ENCODE peak calls at places on chromosomes 3 and 15, in seven cellular contexts. E is IMR-90, X is neuronal stem cell, C is H1, U is mesendoderm, R is mesenchymal stem cell, D is trophoblast cell. V is an unnamed sample.

GRCh38 chr3:155202626-155203025 is 90.9 kb downstream of the STRIT1 start:
- DNase-seq in X (no peak), C (no peak), R (peak), U (no peak), E (peak), D (no peak), V (no peak)

GRCh38 chr3:10399634-10400033 is 78.7 kb upstream of the SEC13 start:
- DNase-seq in D (no peak), U (no peak), X (no peak), R (no peak), C (no peak), E (no peak), V (no peak)

GRCh38 chr3:49339947-49340800 is at the start of gene USP4:
- DNase-seq in E (peak), D (peak), X (peak), R (peak), C (peak), U (peak), V (peak)

GRCh38 chr15:92098869-92099268 is 245.4 kb downstream of the SLCO3A1 start:
- DNase-seq in C (no peak), U (peak), D (no peak), E (no peak), R (no peak), X (no peak), V (peak)

GRCh38 chr3:37824954-37825328 is 36.7 kb upstream of the CTDSPL start:
- DNase-seq in E (no peak), X (no peak), C (no peak), R (no peak), D (no peak), U (peak), V (no peak)

GRCh38 chr3:71055602-71056001 is 527.9 kb downstream of the FOXP1 start:
- DNase-seq in D (no peak), E (peak), X (no peak), U (no peak), C (no peak), R (no peak), V (no peak)

GRCh38 chr3:172711457-172711800 is 562 bp upstream of the NCEH1 start:
- DNase-seq in E (no peak), C (no peak), D (peak), X (no peak), U (no peak), R (no peak), V (no peak)

GRCh38 chr3:34146596-34146995 is 348.2 kb downstream of the PDCD6IP start:
- DNase-seq in C (no peak), R (no peak), X (no peak), D (no peak), U (no peak), E (no peak), V (no peak)

GRCh38 chr3:140242818-140243276 is 307.9 kb downstream of the CLSTN2 start:
- DNase-seq in D (no peak), E (no peak), C (no peak), R (no peak), X (no peak), U (no peak), V (no peak)

GRCh38 chr3:11774296-11774877 is 72.3 kb downstream of the TAMM41 start:
- DNase-seq in U (peak), E (peak), D (peak), R (peak), C (peak), X (peak), V (peak)

GRCh38 chr3:181009225-181009624 is 19.7 kb upstream of the DNAJC19 start:
- DNase-seq in X (no peak), U (no peak), C (no peak), D (peak), E (no peak), R (no peak), V (no peak)

GRCh38 chr15:79185199-79185598 is 94.6 kb upstream of the RASGRF1 start:
- DNase-seq in X (no peak), R (no peak), E (no peak), D (no peak), U (peak), C (peak), V (peak)

GRCh38 chr15:77622212-77622941 is 10.3 kb downstream of the LINGO1 start:
- DNase-seq in R (peak), C (no peak), D (no peak), X (no peak), U (peak), E (no peak), V (peak)

GRCh38 chr3:54744291-54744690 is 183.6 kb downstream of the LRTM1 start:
- DNase-seq in X (no peak), R (no peak), U (no peak), C (no peak), D (no peak), E (no peak), V (no peak)

GRCh38 chr3:56801151-56801596 is 575 bp downstream of the ARHGEF3 start:
- DNase-seq in X (no peak), D (no peak), U (no peak), E (no peak), C (no peak), R (no peak), V (peak)

GRCh38 chr15:34366271-34367043 is 539 bp downstream of the LPCAT4 start:
- DNase-seq in D (peak), U (peak), C (peak), X (peak), R (peak), E (peak), V (peak)

GRCh38 chr3:180358179-180358578 is 243.8 kb upstream of the TTC14 start:
- DNase-seq in C (no peak), X (no peak), U (no peak), E (peak), D (no peak), R (no peak), V (no peak)

GRCh38 chr15:101308604-101309435 is 13.8 kb upstream of the SNRPA1 start:
- DNase-seq in R (no peak), X (no peak), U (no peak), E (no peak), C (no peak), D (no peak), V (no peak)

GRCh38 chr3:184848934-184849333 is 37.0 kb downstream of the VPS8 start:
- DNase-seq in E (no peak), C (no peak), U (no peak), X (no peak), D (no peak), R (no peak), V (no peak)

GRCh38 chr3:25344609-25345008 is 83.5 kb upstream of the RARB start:
- DNase-seq in E (no peak), R (no peak), D (no peak), U (no peak), X (no peak), C (no peak), V (no peak)

GRCh38 chr15:23372284-23372683 is 17.7 kb downstream of the GOLGA8S start:
- DNase-seq in R (peak), D (no peak), E (no peak), U (peak), X (no peak), C (no peak), V (no peak)

GRCh38 chr15:65954289-65954741 is 85.0 kb downstream of the RAB11A start:
- DNase-seq in E (peak), D (no peak), C (peak), X (no peak), U (peak), R (no peak), V (peak)

GRCh38 chr3:168061332-168061996 is 34.3 kb downstream of the GOLIM4 start:
- DNase-seq in E (no peak), D (no peak), C (no peak), U (no peak), X (no peak), R (no peak), V (no peak)

GRCh38 chr15:90412356-90413194 is 24.5 kb downstream of the IQGAP1 start:
- DNase-seq in C (no peak), U (peak), R (peak), D (peak), X (no peak), E (peak), V (peak)

GRCh38 chr3:12585181-12585580 is 28.3 kb downstream of the MKRN2 start:
- DNase-seq in D (no peak), C (no peak), U (no peak), E (no peak), R (no peak), X (no peak), V (no peak)

GRCh38 chr3:13308406-13308805 is 111.7 kb downstream of the NUP210 start:
- DNase-seq in U (peak), E (peak), D (peak), C (peak), X (peak), R (peak), V (peak)

GRCh38 chr15:89496155-89497098 is at the start of gene RHCG:
- DNase-seq in D (peak), X (peak), R (peak), U (peak), C (peak), E (peak), V (peak)

GRCh38 chr3:197670361-197670760 is 66.3 kb downstream of the RUBCN start:
- DNase-seq in E (no peak), C (no peak), X (no peak), D (no peak), U (no peak), R (no peak), V (no peak)

GRCh38 chr3:197674741-197675567 is 61.8 kb downstream of the RUBCN start:
- DNase-seq in U (no peak), D (no peak), R (no peak), E (no peak), C (no peak), X (no peak), V (no peak)

GRCh38 chr3:197680955-197681521 is 55.7 kb downstream of the RUBCN start:
- DNase-seq in C (no peak), R (no peak), X (no peak), D (no peak), E (no peak), U (peak), V (no peak)

DNA sequence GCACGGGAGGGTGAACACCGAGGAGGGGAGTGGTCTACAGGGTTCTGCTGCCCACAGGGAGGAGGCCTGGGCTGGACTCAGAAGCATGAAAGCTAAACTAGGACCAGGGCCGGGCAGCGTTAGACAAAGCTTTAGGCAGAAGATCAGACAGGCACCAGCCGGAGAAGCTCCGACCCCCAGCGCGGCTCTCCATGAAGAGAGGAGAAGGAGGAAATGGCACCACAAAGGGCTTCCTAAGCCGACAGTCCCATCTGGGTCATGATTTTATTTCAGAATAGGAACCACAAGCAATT is 61.2 kb downstream of the RUBCN start:
- DNase-seq in C (no peak), U (no peak), X (no peak), R (no peak), D (no peak), E (no peak), V (no peak)
- H2BK5ac ChIP-seq in C (no peak), U (no peak), X (no peak), R (no peak), D (no peak), E (no peak), V (no peak)

DNA sequence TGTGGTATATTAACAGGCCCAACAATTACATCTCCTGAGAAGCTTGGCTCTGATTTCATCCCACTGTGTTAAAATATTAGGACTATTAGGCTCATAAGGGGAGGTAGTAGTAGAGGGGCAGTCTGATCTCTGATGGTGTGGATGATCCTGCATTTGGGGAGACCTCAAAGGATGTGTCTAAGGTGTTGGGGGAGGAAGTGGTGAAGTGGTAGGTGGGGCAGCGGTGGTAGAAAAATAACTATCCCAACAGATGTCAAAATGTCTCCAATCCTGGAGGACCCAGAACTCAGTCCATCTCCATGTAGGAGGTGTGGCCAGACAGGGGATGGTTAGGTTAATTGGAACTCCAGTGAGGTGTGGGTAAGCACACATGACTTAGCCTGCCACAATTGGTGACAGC is 10.4 kb upstream of the IQCF6 start:
- DNase-seq in X (no peak), D (no peak), E (no peak), U (no peak), C (peak), R (no peak), V (no peak)
- H2BK5ac ChIP-seq in X (no peak), D (no peak), E (no peak), U (no peak), C (no peak), R (no peak), V (no peak)

DNA sequence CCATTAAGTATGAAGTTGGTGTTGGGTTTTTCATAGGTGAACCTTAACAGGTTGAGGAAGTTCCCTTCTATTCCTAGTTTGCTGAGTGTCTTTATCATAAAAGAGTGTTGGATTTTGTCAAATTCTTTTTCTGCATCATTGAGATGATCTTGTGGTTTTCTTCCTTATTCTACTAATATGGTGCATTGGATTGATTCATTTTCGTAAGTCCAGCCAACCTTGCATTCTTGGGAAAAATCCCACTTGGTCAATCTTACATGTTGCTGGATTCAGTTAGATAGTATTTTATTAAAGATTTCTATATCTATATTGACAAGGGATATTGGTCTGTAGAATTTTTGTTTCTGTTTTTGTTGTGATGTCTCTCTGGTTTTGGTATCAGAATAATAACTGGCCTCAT is 83.7 kb upstream of the C15orf39 start:
- DNase-seq in X (no peak), U (no peak), R (no peak), C (no peak), D (no peak), E (no peak), V (no peak)
- H2BK5ac ChIP-seq in X (no peak), U (no peak), R (no peak), C (no peak), D (no peak), E (no peak), V (no peak)

DNA sequence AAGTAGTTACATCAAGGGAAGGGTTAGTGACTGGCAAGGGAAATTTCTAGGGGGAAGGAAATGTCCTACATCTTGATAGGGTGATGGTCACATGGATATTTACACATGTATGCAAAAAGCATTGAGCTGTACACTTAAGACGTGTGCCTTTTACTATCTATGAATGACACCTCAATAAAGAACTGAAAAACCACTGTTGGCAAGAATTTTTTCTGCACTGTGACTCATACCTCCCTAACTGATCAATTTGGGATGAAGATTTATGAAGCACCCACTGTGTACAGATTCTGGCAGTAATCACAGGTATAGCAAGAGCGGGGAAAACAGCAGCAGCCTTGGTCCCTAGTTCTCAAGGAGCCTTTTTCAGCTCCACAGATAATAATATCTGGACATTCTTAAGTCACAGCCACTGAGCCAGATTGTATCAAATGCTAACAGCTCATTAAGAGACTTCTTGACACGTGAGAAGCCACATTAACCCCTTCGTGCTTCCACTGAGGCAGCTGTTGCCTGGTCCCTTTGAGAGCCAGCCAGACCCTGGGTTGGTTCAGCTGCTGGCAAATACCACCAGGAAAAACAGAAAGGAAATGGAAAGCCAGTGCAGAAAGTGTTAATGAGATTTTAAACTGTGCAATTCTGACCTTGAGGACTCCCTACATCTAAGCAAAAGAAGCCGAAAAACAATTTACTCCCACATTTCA is 32.0 kb upstream of the GALNT15 start:
- DNase-seq in E (no peak), C (no peak), D (no peak), X (no peak), U (no peak), R (no peak), V (no peak)
- H2BK5ac ChIP-seq in E (no peak), C (no peak), D (no peak), X (no peak), U (no peak), R (no peak), V (no peak)

DNA sequence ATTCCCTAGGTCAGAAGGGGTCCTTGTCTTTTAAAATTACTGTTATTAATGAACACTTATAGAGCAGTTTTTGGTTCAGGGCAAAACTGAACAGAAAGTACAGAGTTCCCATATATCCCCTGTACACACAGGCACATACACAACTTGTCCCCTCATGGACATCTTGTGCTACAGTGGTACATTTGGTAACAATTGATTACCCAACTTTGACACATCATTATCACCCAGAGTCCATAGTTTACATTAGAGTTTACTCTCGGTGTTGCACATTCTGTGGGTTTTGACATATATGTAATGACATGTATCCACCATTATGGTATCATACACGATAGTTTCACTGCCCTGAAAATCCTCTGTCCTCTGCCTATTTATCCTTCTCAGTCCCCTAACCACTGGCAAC is 984 bp upstream of the EDC3 start:
- DNase-seq in X (no peak), U (no peak), R (no peak), D (no peak), C (no peak), E (no peak), V (no peak)
- H2BK5ac ChIP-seq in X (no peak), U (no peak), R (no peak), D (no peak), C (no peak), E (no peak), V (no peak)

GRCh38 chr3:73150369-73150768 is 88.9 kb downstream of the EBLN2 start:
- DNase-seq in X (no peak), D (no peak), U (no peak), E (no peak), C (no peak), R (no peak), V (no peak)

GRCh38 chr3:73144276-73144675 is 82.8 kb downstream of the EBLN2 start:
- DNase-seq in U (no peak), X (no peak), C (no peak), R (no peak), D (no peak), E (no peak), V (no peak)

GRCh38 chr3:73148653-73149052 is 87.2 kb downstream of the EBLN2 start:
- DNase-seq in C (no peak), U (no peak), D (no peak), R (no peak), X (no peak), E (no peak), V (no peak)

GRCh38 chr3:73144828-73145227 is 83.4 kb downstream of the EBLN2 start:
- DNase-seq in C (no peak), E (no peak), X (no peak), U (no peak), D (no peak), R (no peak), V (no peak)

DNA sequence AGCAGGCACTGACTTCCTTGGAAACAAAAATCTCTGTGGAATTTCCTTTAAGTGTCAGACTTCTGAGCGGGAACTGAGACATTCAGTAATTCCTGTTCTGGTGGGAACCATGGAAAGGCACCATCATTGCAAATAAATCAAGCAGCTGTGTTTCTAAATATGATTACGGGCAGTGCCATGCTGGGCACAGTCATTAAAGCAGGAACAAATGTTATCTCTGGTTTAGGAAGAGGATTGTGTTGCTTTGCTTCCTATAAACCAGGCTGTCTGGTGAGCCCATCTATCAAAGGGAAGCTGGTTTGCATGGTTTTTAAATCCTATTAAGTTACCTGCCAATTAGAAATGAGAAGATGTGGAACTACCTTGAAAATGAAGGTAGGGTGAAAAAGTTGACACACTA is 86.7 kb downstream of the EBLN2 start:
- DNase-seq in E (no peak), R (no peak), D (no peak), U (no peak), X (no peak), C (no peak), V (no peak)
- H2BK5ac ChIP-seq in E (no peak), R (no peak), D (no peak), U (no peak), X (no peak), C (no peak), V (no peak)

GRCh38 chr3:158430448-158430847 is 140.5 kb upstream of the MLF1 start:
- DNase-seq in X (no peak), C (no peak), R (no peak), D (no peak), U (peak), E (peak), V (no peak)
- H2BK5ac ChIP-seq in X (no peak), C (no peak), R (no peak), D (no peak), U (no peak), E (no peak), V (no peak)

V was measured in H9.